ENCODE peak calls at places on chromosomes 7 and 10, in five cellular contexts. One of them, this sample, is unnamed.

GRCh38 chr7:82335927-82336326 is 107.7 kb downstream of the CACNA2D1 start:
- DNase-seq in colonic mucosa: no peak
- DNase-seq in fibroblast of lung: peak; percentile 7
- DNase-seq in uterus: no peak
- DNase-seq in prostate gland: peak; percentile 30
- DNase-seq in this sample: no peak

GRCh38 chr7:69708857-69709256 is 110.6 kb downstream of the AUTS2 start:
- DNase-seq in fibroblast of lung: peak; percentile 13
- DNase-seq in uterus: no peak
- DNase-seq in prostate gland: no peak
- DNase-seq in colonic mucosa: no peak
- DNase-seq in this sample: no peak

GRCh38 chr10:63423489-63423888 is 42.3 kb downstream of the JMJD1C start:
- DNase-seq in fibroblast of lung: no peak
- DNase-seq in uterus: no peak
- DNase-seq in prostate gland: no peak
- DNase-seq in colonic mucosa: no peak
- DNase-seq in this sample: no peak

GRCh38 chr7:134122980-134123379 is 4.2 kb upstream of the LRGUK start:
- DNase-seq in uterus: no peak
- DNase-seq in colonic mucosa: no peak
- DNase-seq in prostate gland: no peak
- DNase-seq in fibroblast of lung: no peak
- DNase-seq in this sample: no peak

GRCh38 chr10:3906511-3907111 is 121.6 kb upstream of the KLF6 start:
- DNase-seq in colonic mucosa: no peak
- DNase-seq in fibroblast of lung: peak; percentile 96
- DNase-seq in prostate gland: no peak
- DNase-seq in uterus: no peak
- DNase-seq in this sample: no peak

GRCh38 chr10:119896937-119897336 is 4.4 kb downstream of the SEC23IP start:
- DNase-seq in uterus: peak; percentile 30
- DNase-seq in colonic mucosa: peak; percentile 84
- DNase-seq in fibroblast of lung: peak; percentile 56
- DNase-seq in prostate gland: peak; percentile 13
- DNase-seq in this sample: no peak

GRCh38 chr10:24223953-24224352 is 15.0 kb downstream of the KIAA1217 start:
- DNase-seq in colonic mucosa: no peak
- DNase-seq in uterus: peak; percentile 18
- DNase-seq in fibroblast of lung: peak; percentile 16
- DNase-seq in prostate gland: no peak
- DNase-seq in this sample: no peak

GRCh38 chr7:100016209-100016901 is 959 bp downstream of the ZKSCAN1 start:
- DNase-seq in uterus: no peak
- DNase-seq in fibroblast of lung: no peak
- DNase-seq in colonic mucosa: peak; percentile 49
- DNase-seq in prostate gland: peak; percentile 49
- DNase-seq in this sample: no peak

GRCh38 chr7:154424370-154424769 is 372.2 kb downstream of the DPP6 start:
- DNase-seq in prostate gland: no peak
- DNase-seq in colonic mucosa: no peak
- DNase-seq in fibroblast of lung: no peak
- DNase-seq in uterus: no peak
- DNase-seq in this sample: no peak

GRCh38 chr7:13989138-13989943 is at the start of gene ETV1:
- DNase-seq in colonic mucosa: peak; percentile 74
- DNase-seq in prostate gland: peak; percentile 46
- DNase-seq in fibroblast of lung: peak; percentile 84
- DNase-seq in uterus: peak; percentile 58
- DNase-seq in this sample: peak; percentile 81

GRCh38 chr10:17175551-17175950 is 25.9 kb downstream of the TRDMT1 start:
- DNase-seq in prostate gland: no peak
- DNase-seq in fibroblast of lung: no peak
- DNase-seq in colonic mucosa: no peak
- DNase-seq in uterus: no peak
- DNase-seq in this sample: no peak

GRCh38 chr7:4931932-4932331 is 27.1 kb downstream of the MMD2 start:
- DNase-seq in colonic mucosa: no peak
- DNase-seq in uterus: no peak
- DNase-seq in fibroblast of lung: no peak
- DNase-seq in prostate gland: no peak
- DNase-seq in this sample: no peak

GRCh38 chr7:27110977-27111752 is 8.7 kb upstream of the HOXA2 start:
- DNase-seq in prostate gland: no peak
- DNase-seq in fibroblast of lung: peak; percentile 88
- DNase-seq in colonic mucosa: peak; percentile 46
- DNase-seq in uterus: peak; percentile 67
- DNase-seq in this sample: peak; percentile 90

GRCh38 chr10:8054498-8055407 is at the start of gene GATA3:
- DNase-seq in colonic mucosa: peak; percentile 58
- DNase-seq in prostate gland: peak; percentile 91
- DNase-seq in uterus: no peak
- DNase-seq in fibroblast of lung: no peak
- DNase-seq in this sample: no peak

GRCh38 chr10:73480158-73480557 is 15.7 kb downstream of the PPP3CB start:
- DNase-seq in prostate gland: no peak
- DNase-seq in fibroblast of lung: peak; percentile 34
- DNase-seq in colonic mucosa: no peak
- DNase-seq in uterus: no peak
- DNase-seq in this sample: no peak

GRCh38 chr7:83159731-83160130 is 3.0 kb downstream of the PCLO start:
- DNase-seq in uterus: no peak
- DNase-seq in colonic mucosa: no peak
- DNase-seq in prostate gland: no peak
- DNase-seq in fibroblast of lung: no peak
- DNase-seq in this sample: no peak

GRCh38 chr10:95559466-95559865 is 1.7 kb downstream of the SORBS1 start:
- DNase-seq in fibroblast of lung: no peak
- DNase-seq in prostate gland: no peak
- DNase-seq in colonic mucosa: no peak
- DNase-seq in uterus: peak; percentile 40
- DNase-seq in this sample: no peak

GRCh38 chr10:33859319-33860022 is 525.0 kb upstream of the NRP1 start:
- DNase-seq in colonic mucosa: no peak
- DNase-seq in fibroblast of lung: no peak
- DNase-seq in prostate gland: no peak
- DNase-seq in uterus: no peak
- DNase-seq in this sample: no peak

GRCh38 chr10:92146072-92146471 is 144.8 kb downstream of the CPEB3 start:
- DNase-seq in prostate gland: no peak
- DNase-seq in uterus: no peak
- DNase-seq in fibroblast of lung: no peak
- DNase-seq in colonic mucosa: no peak
- DNase-seq in this sample: no peak

GRCh38 chr10:30813872-30814471 is 184.4 kb upstream of the LYZL2 start:
- DNase-seq in uterus: no peak
- DNase-seq in prostate gland: no peak
- DNase-seq in fibroblast of lung: peak; percentile 46
- DNase-seq in colonic mucosa: no peak
- DNase-seq in this sample: no peak

GRCh38 chr7:16061630-16062029 is 359.7 kb downstream of the CRPPA start:
- DNase-seq in colonic mucosa: no peak
- DNase-seq in fibroblast of lung: no peak
- DNase-seq in prostate gland: no peak
- DNase-seq in uterus: no peak
- DNase-seq in this sample: no peak

GRCh38 chr7:116198748-116199410 is 11.5 kb upstream of the TES start:
- DNase-seq in fibroblast of lung: no peak
- DNase-seq in uterus: no peak
- DNase-seq in prostate gland: no peak
- DNase-seq in colonic mucosa: no peak
- DNase-seq in this sample: no peak

GRCh38 chr7:156668130-156668741 is 27.7 kb downstream of the RNF32 start:
- DNase-seq in fibroblast of lung: no peak
- DNase-seq in uterus: no peak
- DNase-seq in prostate gland: no peak
- DNase-seq in colonic mucosa: peak; percentile 28
- DNase-seq in this sample: no peak

GRCh38 chr7:70619659-70620058 is 512.3 kb upstream of the GALNT17 start:
- DNase-seq in colonic mucosa: no peak
- DNase-seq in fibroblast of lung: no peak
- DNase-seq in uterus: no peak
- DNase-seq in prostate gland: no peak
- DNase-seq in this sample: no peak

GRCh38 chr10:14414901-14415300 is 84.2 kb upstream of the FRMD4A start:
- DNase-seq in prostate gland: no peak
- DNase-seq in fibroblast of lung: peak; percentile 56
- DNase-seq in colonic mucosa: no peak
- DNase-seq in uterus: no peak
- DNase-seq in this sample: no peak

GRCh38 chr10:4639960-4640359 is 186.0 kb upstream of the AKR1E2 start:
- DNase-seq in fibroblast of lung: no peak
- DNase-seq in prostate gland: peak; percentile 68
- DNase-seq in uterus: no peak
- DNase-seq in colonic mucosa: no peak
- DNase-seq in this sample: peak; percentile 76

GRCh38 chr7:135917721-135918120 is 59.4 kb downstream of the MTPN start:
- DNase-seq in uterus: no peak
- DNase-seq in colonic mucosa: no peak
- DNase-seq in prostate gland: no peak
- DNase-seq in fibroblast of lung: no peak
- DNase-seq in this sample: no peak

GRCh38 chr10:133252223-133252552 is 14.5 kb downstream of the VENTX start:
- DNase-seq in fibroblast of lung: no peak
- DNase-seq in uterus: no peak
- DNase-seq in prostate gland: no peak
- DNase-seq in colonic mucosa: no peak
- DNase-seq in this sample: no peak

GRCh38 chr10:44386546-44387052 is 1.7 kb upstream of the CXCL12 start:
- DNase-seq in fibroblast of lung: peak; percentile 57
- DNase-seq in prostate gland: no peak
- DNase-seq in colonic mucosa: peak; percentile 46
- DNase-seq in uterus: peak; percentile 68
- DNase-seq in this sample: no peak

GRCh38 chr10:33986515-33986914 is 652.0 kb upstream of the NRP1 start:
- DNase-seq in uterus: no peak
- DNase-seq in fibroblast of lung: no peak
- DNase-seq in colonic mucosa: no peak
- DNase-seq in prostate gland: no peak
- DNase-seq in this sample: no peak

GRCh38 chr10:34137955-34138354 is 677.1 kb downstream of the PARD3 start:
- DNase-seq in uterus: no peak
- DNase-seq in fibroblast of lung: no peak
- DNase-seq in prostate gland: no peak
- DNase-seq in colonic mucosa: no peak
- DNase-seq in this sample: no peak

GRCh38 chr10:132805599-132805998 is 19.7 kb upstream of the NKX6-2 start:
- DNase-seq in fibroblast of lung: no peak
- DNase-seq in colonic mucosa: no peak
- DNase-seq in uterus: no peak
- DNase-seq in prostate gland: no peak
- DNase-seq in this sample: no peak

GRCh38 chr10:33067917-33068316 is 109.9 kb upstream of the ITGB1 start:
- DNase-seq in colonic mucosa: no peak
- DNase-seq in fibroblast of lung: no peak
- DNase-seq in prostate gland: no peak
- DNase-seq in uterus: no peak
- DNase-seq in this sample: no peak

GRCh38 chr7:134718211-134718875 is 61.1 kb upstream of the CALD1 start:
- DNase-seq in fibroblast of lung: peak; percentile 54
- DNase-seq in prostate gland: no peak
- DNase-seq in colonic mucosa: no peak
- DNase-seq in uterus: no peak
- DNase-seq in this sample: no peak

GRCh38 chr7:39430441-39430840 is 135.8 kb upstream of the YAE1 start:
- DNase-seq in colonic mucosa: no peak
- DNase-seq in uterus: no peak
- DNase-seq in fibroblast of lung: no peak
- DNase-seq in prostate gland: no peak
- DNase-seq in this sample: no peak

GRCh38 chr10:102150970-102151773 is 1.0 kb upstream of the NOLC1 start:
- DNase-seq in uterus: no peak
- DNase-seq in prostate gland: no peak
- DNase-seq in colonic mucosa: no peak
- DNase-seq in fibroblast of lung: peak; percentile 42
- DNase-seq in this sample: no peak

GRCh38 chr7:87218941-87219544 is 489 bp downstream of the TMEM243 start:
- DNase-seq in prostate gland: peak; percentile 42
- DNase-seq in fibroblast of lung: peak; percentile 54
- DNase-seq in uterus: peak; percentile 55
- DNase-seq in colonic mucosa: peak; percentile 71
- DNase-seq in this sample: no peak

GRCh38 chr10:29037348-29038113 is 251.3 kb upstream of the LYZL1 start:
- DNase-seq in prostate gland: no peak
- DNase-seq in fibroblast of lung: no peak
- DNase-seq in colonic mucosa: no peak
- DNase-seq in uterus: no peak
- DNase-seq in this sample: no peak
- TF ChIP-seq CTCF in prostate gland: no peak
- TF ChIP-seq CTCF in fibroblast of lung: no peak
- TF ChIP-seq CTCF in colonic mucosa: no peak
- TF ChIP-seq CTCF in uterus: no peak
- TF ChIP-seq CTCF in this sample: no peak

GRCh38 chr7:96076350-96076707 is 245.6 kb downstream of the SLC25A13 start:
- DNase-seq in prostate gland: no peak
- DNase-seq in colonic mucosa: no peak
- DNase-seq in fibroblast of lung: no peak
- DNase-seq in uterus: no peak
- DNase-seq in this sample: no peak
- H3K4me3 ChIP-seq in prostate gland: no peak overlapping the region
- H3K4me3 ChIP-seq in colonic mucosa: peak overlapping the region; percentile 42
- H3K4me3 ChIP-seq in fibroblast of lung: peak overlapping the region; percentile 53
- H3K4me3 ChIP-seq in uterus: no peak overlapping the region
- H3K4me3 ChIP-seq in this sample: peak overlapping the region; percentile 72

DNA sequence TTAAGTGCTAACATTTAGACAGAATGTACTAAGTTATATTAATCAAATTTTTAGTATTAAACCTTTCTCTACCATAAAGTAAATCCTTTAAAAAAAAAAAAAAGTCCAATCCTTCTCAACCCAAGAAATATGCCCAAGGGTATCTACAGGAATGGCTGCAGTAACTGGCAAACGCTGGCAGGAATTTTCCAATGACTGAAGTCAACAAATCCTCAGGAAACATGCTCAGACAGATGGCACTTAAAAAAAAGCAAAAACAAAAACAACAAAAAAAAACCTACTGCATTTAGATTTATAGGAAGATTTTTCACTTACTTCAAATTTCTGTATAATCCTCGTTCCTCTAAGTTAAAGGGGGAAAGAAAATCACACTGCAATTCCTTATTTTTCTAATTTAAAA is 666 bp downstream of the SVIL start:
- DNase-seq in prostate gland: no peak
- DNase-seq in uterus: no peak
- DNase-seq in fibroblast of lung: no peak
- DNase-seq in colonic mucosa: no peak
- DNase-seq in this sample: no peak
- H3K4me1 ChIP-seq in prostate gland: peaks cover 17% of the 10 kb centered on the region
- H3K4me1 ChIP-seq in uterus: peaks cover 9% of the 10 kb centered on the region
- H3K4me1 ChIP-seq in fibroblast of lung: peaks cover 15% of the 10 kb centered on the region
- H3K4me1 ChIP-seq in colonic mucosa: peaks cover 5% of the 10 kb centered on the region
- H3K4me1 ChIP-seq in this sample: peaks cover 47% of the 10 kb centered on the region

DNA sequence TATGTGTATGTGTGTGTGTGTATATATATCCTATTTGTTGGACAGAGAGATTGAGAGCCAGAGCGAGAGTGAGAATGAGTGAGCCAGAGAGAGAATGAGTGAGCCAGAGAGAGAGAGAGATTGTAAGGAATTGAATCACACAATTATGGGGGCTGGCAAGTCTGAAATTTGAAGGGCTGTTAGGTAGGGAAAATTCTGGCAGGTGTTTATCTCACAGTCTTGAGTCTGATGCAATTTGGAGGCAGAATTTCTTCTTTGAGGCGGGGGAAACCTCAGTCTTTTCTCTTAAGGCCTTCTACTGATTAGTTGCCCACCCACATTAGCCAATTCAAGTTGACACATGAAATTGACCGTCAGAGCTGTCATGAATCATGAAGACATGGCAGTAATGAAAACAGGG is 41.0 kb upstream of the WASL start:
- DNase-seq in uterus: no peak
- DNase-seq in prostate gland: no peak
- DNase-seq in colonic mucosa: no peak
- DNase-seq in fibroblast of lung: no peak
- DNase-seq in this sample: no peak
- TF ChIP-seq CTCF in uterus: no peak
- TF ChIP-seq CTCF in prostate gland: no peak
- TF ChIP-seq CTCF in colonic mucosa: no peak
- TF ChIP-seq CTCF in fibroblast of lung: no peak
- TF ChIP-seq CTCF in this sample: no peak